ENCODE peak calls at places on chromosomes 4 and X, in seven cellular contexts. W is omental fat pad, Y is uterus, Z is AG09309, F is spleen, T is BE2C, P is psoas muscle. U is an unnamed sample.

GRCh38 chr4:14726441-14727405 is 275.6 kb upstream of the CPEB2 start:
- DNase-seq in P (no peak), F (no peak), W (no peak), T (no peak), Y (no peak), Z (no peak), U (no peak)

GRCh38 chr4:23163649-23164436 is 471.1 kb downstream of the GBA3 start:
- DNase-seq in Z (no peak), F (no peak), W (no peak), P (no peak), T (no peak), Y (no peak), U (no peak)

GRCh38 chr4:152206646-152207435 is 329.1 kb downstream of the FBXW7 start:
- DNase-seq in Z (no peak), P (no peak), T (no peak), W (no peak), Y (no peak), F (no peak), U (no peak)

GRCh38 chr4:11739992-11740391 is 311.3 kb upstream of the HS3ST1 start:
- DNase-seq in W (no peak), Y (no peak), Z (no peak), P (no peak), F (no peak), T (no peak), U (no peak)

GRCh38 chrX:57821703-57822375 is 88.4 kb downstream of the ZXDA start:
- DNase-seq in P (no peak), Y (peak), Z (peak), T (peak), W (no peak), F (no peak), U (no peak)

GRCh38 chr4:82525287-82525898 is 36.4 kb downstream of the TMEM150C start:
- DNase-seq in F (no peak), Y (no peak), P (no peak), T (no peak), W (no peak), Z (no peak), U (no peak)

GRCh38 chr4:27007507-27007906 is 146.9 kb downstream of the STIM2 start:
- DNase-seq in Y (no peak), Z (peak), F (no peak), W (no peak), T (no peak), P (no peak), U (no peak)

GRCh38 chr4:82367438-82368097 is 6.2 kb downstream of the HNRNPD start:
- DNase-seq in T (no peak), Z (no peak), W (no peak), Y (no peak), P (no peak), F (no peak), U (no peak)

GRCh38 chrX:71183341-71183740 is 38.7 kb downstream of the NLGN3 start:
- DNase-seq in P (no peak), F (no peak), Z (no peak), W (no peak), T (no peak), Y (no peak), U (no peak)

GRCh38 chr4:8340721-8341680 is 71.4 kb downstream of the HTRA3 start:
- DNase-seq in P (peak), T (no peak), Y (peak), F (no peak), Z (no peak), W (no peak), U (no peak)

GRCh38 chr4:177052211-177052725 is 257.4 kb upstream of the NEIL3 start:
- DNase-seq in F (no peak), P (no peak), Y (no peak), Z (no peak), W (no peak), T (no peak), U (no peak)

GRCh38 chrX:77442728-77443127 is 4.5 kb upstream of the FGF16 start:
- DNase-seq in Y (no peak), P (no peak), Z (peak), W (no peak), T (no peak), F (no peak), U (no peak)

GRCh38 chr4:128228021-128228571 is 59.5 kb downstream of the PGRMC2 start:
- DNase-seq in P (no peak), Y (no peak), Z (no peak), T (no peak), W (no peak), F (no peak), U (no peak)

GRCh38 chrX:31353095-31353494 is 281.3 kb upstream of the FTHL17 start:
- DNase-seq in T (no peak), Z (peak), W (no peak), F (no peak), Y (no peak), P (no peak), U (no peak)

GRCh38 chr4:187576751-187577150 is 418.8 kb upstream of the ZFP42 start:
- DNase-seq in Z (no peak), P (no peak), Y (no peak), W (no peak), F (no peak), T (peak), U (no peak)

GRCh38 chrX:116240446-116240845 is 69.9 kb downstream of the AGTR2 start:
- DNase-seq in W (no peak), F (no peak), Z (no peak), Y (no peak), P (no peak), T (no peak), U (no peak)

GRCh38 chrX:7109838-7110793 is 37.4 kb upstream of the STS start:
- DNase-seq in Y (no peak), F (no peak), P (no peak), T (no peak), Z (no peak), W (no peak), U (no peak)

GRCh38 chrX:86237482-86237881 is 89.2 kb downstream of the DACH2 start:
- DNase-seq in Z (no peak), T (no peak), W (no peak), F (no peak), P (no peak), Y (no peak), U (no peak)

GRCh38 chr4:186819357-186820086 is 95.9 kb upstream of the FAT1 start:
- DNase-seq in W (no peak), Y (no peak), T (no peak), F (no peak), Z (no peak), P (no peak), U (no peak)

GRCh38 chrX:54509401-54509800 is 13.4 kb upstream of the FGD1 start:
- DNase-seq in T (no peak), F (no peak), Y (no peak), P (no peak), Z (no peak), W (no peak), U (no peak)

GRCh38 chr4:35934370-35934981 is 309.8 kb downstream of the ARAP2 start:
- DNase-seq in W (no peak), Y (no peak), P (no peak), F (no peak), Z (no peak), T (no peak), U (no peak)

GRCh38 chr4:53640576-53641459 is 49.5 kb upstream of the LNX1 start:
- DNase-seq in Y (no peak), F (no peak), Z (no peak), W (no peak), T (no peak), P (no peak), U (no peak)

GRCh38 chr4:129641179-129641578 is 545.2 kb downstream of the C4orf33 start:
- DNase-seq in W (peak), F (no peak), Y (peak), P (no peak), Z (no peak), T (peak), U (no peak)

GRCh38 chr4:8376361-8377102 is 64.0 kb downstream of the ACOX3 start:
- DNase-seq in W (no peak), P (peak), Z (no peak), Y (no peak), F (peak), T (no peak), U (no peak)

GRCh38 chrX:97563531-97564133 is 679.9 kb downstream of the RPA4 start:
- DNase-seq in Z (peak), P (no peak), Y (peak), T (no peak), W (no peak), F (peak), U (no peak)

GRCh38 chrX:42976729-42977366 is 198.9 kb upstream of the PPP1R2C start:
- DNase-seq in P (no peak), Z (no peak), F (no peak), W (no peak), Y (no peak), T (no peak), U (no peak)

GRCh38 chr4:121736735-121737351 is 28.1 kb downstream of the SMIM43 start:
- DNase-seq in T (peak), P (no peak), W (no peak), F (no peak), Z (no peak), Y (peak), U (no peak)

GRCh38 chrX:83630662-83631061 is 122.6 kb downstream of the POU3F4 start:
- DNase-seq in Y (no peak), T (no peak), P (no peak), Z (no peak), F (peak), W (no peak), U (no peak)

GRCh38 chrX:134753185-134754008 is 95.1 kb upstream of the PLAC1 start:
- DNase-seq in Z (peak), F (no peak), W (no peak), T (peak), P (no peak), Y (no peak), U (no peak)

GRCh38 chr4:189409158-189409557 is 531.5 kb upstream of the FRG1 start:
- DNase-seq in F (no peak), Z (no peak), Y (no peak), W (no peak), P (no peak), T (no peak), U (no peak)

GRCh38 chr4:37948542-37948941 is 11.7 kb upstream of the PTTG2 start:
- DNase-seq in W (no peak), P (no peak), T (no peak), F (no peak), Y (no peak), Z (no peak), U (no peak)

GRCh38 chr4:48340276-48340904 is 939 bp upstream of the SLAIN2 start:
- DNase-seq in Z (peak), F (no peak), P (no peak), W (no peak), Y (peak), T (no peak), U (no peak)

GRCh38 chr4:76342191-76342590 is 35.7 kb downstream of the STBD1 start:
- DNase-seq in P (no peak), F (no peak), Z (no peak), T (no peak), W (no peak), Y (no peak), U (no peak)

GRCh38 chr4:43457866-43458265 is 565.4 kb downstream of the GRXCR1 start:
- DNase-seq in P (no peak), Z (no peak), W (no peak), T (no peak), Y (no peak), F (no peak), U (no peak)

GRCh38 chrX:97858592-97858991 is 974.9 kb downstream of the RPA4 start:
- DNase-seq in F (no peak), Z (no peak), T (no peak), W (no peak), Y (no peak), P (no peak), U (no peak)

GRCh38 chr4:5355846-5356245 is 304.6 kb downstream of the STK32B start:
- DNase-seq in F (no peak), T (no peak), Z (no peak), W (no peak), P (no peak), Y (no peak), U (peak)

GRCh38 chr4:63049726-63050125 is 1359.5 kb downstream of the TECRL start:
- DNase-seq in T (no peak), P (no peak), Y (no peak), F (no peak), Z (no peak), W (no peak), U (no peak)

DNA sequence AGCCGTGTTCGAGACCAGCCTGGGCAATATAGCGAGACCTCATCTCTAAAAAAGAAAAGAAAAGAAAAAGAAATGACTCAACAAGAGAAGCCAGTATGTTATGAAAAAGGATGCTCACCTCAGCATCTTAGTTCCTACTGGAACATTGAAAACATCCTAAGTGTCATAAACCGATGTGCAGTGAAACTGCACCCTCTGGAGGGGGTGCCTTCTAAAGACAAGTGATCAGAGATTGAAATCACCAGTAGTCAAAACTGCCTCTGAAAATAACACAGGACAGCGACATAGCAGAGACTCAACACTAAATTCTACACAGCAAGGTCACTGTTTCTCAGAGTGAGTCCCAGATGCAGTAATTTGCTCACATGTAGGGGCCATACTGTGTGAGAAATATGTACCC is 28.0 kb upstream of the ATP6AP2 start:
- DNase-seq in W (no peak), P (no peak), Y (no peak), T (no peak), F (no peak), Z (no peak), U (no peak)
- TF ChIP-seq CTCF in W (no peak), P (no peak), Y (no peak), T (peak), F (no peak), Z (peak), U (no peak)

GRCh38 chr4:95209942-95210341 is 338.8 kb downstream of the UNC5C start:
- DNase-seq in F (no peak), T (no peak), Z (no peak), W (no peak), P (no peak), Y (no peak), U (peak)

GRCh38 chr4:95204267-95204835 is 344.4 kb downstream of the UNC5C start:
- DNase-seq in W (no peak), F (no peak), T (no peak), Z (no peak), Y (no peak), P (no peak), U (peak)

GRCh38 chr4:95204873-95205272 is 343.9 kb downstream of the UNC5C start:
- DNase-seq in Z (no peak), Y (no peak), W (no peak), T (no peak), P (no peak), F (no peak), U (no peak)
- TF ChIP-seq CTCF in Z (peak), Y (no peak), W (no peak), T (peak), P (no peak), F (no peak), U (no peak)

GRCh38 chr4:125313989-125314602 is 659 bp upstream of the FAT4 start:
- DNase-seq in W (no peak), Y (no peak), P (no peak), T (no peak), Z (no peak), F (no peak), U (no peak)

GRCh38 chr4:125313497-125313896 is 1.3 kb upstream of the FAT4 start:
- DNase-seq in P (no peak), Z (peak), F (no peak), W (no peak), T (peak), Y (peak), U (no peak)

GRCh38 chr4:125316391-125316780 is 1.6 kb downstream of the FAT4 start:
- DNase-seq in Y (peak), F (peak), T (peak), P (peak), Z (no peak), W (peak), U (no peak)

GRCh38 chr4:125315571-125316390 is 1.0 kb downstream of the FAT4 start:
- DNase-seq in F (peak), Y (peak), W (no peak), T (peak), P (peak), Z (no peak), U (no peak)

GRCh38 chr4:125314676-125315570 is at the start of gene FAT4:
- DNase-seq in T (peak), F (peak), Z (peak), Y (peak), W (peak), P (peak), U (peak)
- TF ChIP-seq CTCF in T (peak), F (no peak), Z (no peak), Y (peak), W (no peak), P (peak), U (no peak)

GRCh38 chr4:2007804-2008670 is 737 bp downstream of the NELFA start:
- DNase-seq in F (peak), W (no peak), P (peak), T (no peak), Y (no peak), Z (no peak), U (peak)

GRCh38 chr4:2006956-2007653 is 1.7 kb downstream of the NELFA start:
- DNase-seq in F (no peak), P (no peak), T (no peak), Z (no peak), Y (no peak), W (no peak), U (peak)

GRCh38 chr4:2008671-2008920 is 178 bp downstream of the NELFA start:
- DNase-seq in W (no peak), P (no peak), Y (no peak), Z (no peak), T (no peak), F (no peak), U (no peak)

GRCh38 chr4:2008921-2009650 is at the start of gene NELFA:
- DNase-seq in P (peak), Z (peak), T (peak), Y (peak), W (peak), F (peak), U (peak)

DNA sequence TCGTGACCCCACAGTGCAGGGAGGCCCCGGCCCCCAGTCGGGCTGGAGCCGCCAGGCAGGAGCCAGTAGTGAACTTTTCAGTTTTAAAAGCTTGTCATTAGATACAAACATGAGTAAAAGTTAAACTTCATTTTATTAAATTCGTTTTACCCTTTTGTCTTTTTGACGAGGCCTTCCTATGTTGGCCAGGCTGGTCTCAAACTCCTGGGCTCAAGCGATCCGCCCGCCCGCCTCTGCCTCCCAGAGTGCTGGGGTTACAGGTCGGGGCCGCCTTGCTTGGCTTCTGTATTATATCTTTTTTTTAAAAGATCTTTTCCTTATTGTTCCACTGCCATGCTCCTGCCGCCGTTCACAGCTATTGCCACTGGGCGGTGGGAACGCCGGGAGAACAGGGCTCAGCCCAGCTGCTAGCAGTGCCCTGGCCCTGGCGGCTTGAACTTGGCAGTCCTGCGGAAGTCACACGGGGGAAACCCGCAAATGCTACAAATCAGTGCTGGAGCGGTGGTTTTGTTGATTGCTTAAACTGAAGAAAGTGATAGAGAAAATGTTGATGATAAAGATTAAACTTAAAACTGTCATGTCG is 968 bp upstream of the NELFA start:
- DNase-seq in P (peak), F (peak), T (peak), Z (no peak), Y (no peak), W (no peak), U (peak)
- TF ChIP-seq CTCF in P (peak), F (no peak), T (peak), Z (no peak), Y (no peak), W (no peak), U (no peak)

DNA sequence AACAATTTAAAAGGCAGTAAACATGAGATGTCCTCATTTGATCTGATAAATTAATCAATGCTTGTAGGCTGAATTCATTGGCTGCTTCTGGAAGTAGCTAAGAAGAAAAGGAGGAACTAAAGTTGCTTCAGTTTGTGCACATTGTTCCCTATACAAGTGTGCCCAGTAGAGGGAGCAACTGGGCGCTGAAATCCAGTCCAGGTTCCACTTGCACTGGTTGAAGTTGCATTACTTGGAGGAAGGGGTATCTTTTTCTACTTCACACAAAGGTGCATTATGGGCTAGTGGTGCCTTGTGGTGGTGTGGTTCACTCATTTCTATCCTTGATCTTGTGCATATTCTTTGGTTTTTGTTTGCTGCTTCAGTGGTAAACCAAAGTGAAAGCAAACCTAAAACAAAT is 67.9 kb upstream of the SOX3 start:
- DNase-seq in Y (no peak), F (no peak), T (peak), Z (no peak), P (no peak), W (no peak), U (no peak)
- TF ChIP-seq CTCF in Y (no peak), F (no peak), T (peak), Z (peak), P (peak), W (no peak), U (peak)

U was measured in esophagus muscularis mucosa.